ENCODE peak calls at places on chromosomes 7 and 10, in seven cellular contexts. One of them, this sample, is unnamed.

GRCh38 chr10:47326306-47326926 is 4.2 kb downstream of the GDF2 start:
- DNase-seq in IMR-90: no peak
- DNase-seq in mesendoderm: no peak
- DNase-seq in trophoblast cell: no peak
- DNase-seq in H9: no peak
- DNase-seq in H1: no peak
- DNase-seq in mesenchymal stem cell: no peak
- DNase-seq in this sample: no peak

GRCh38 chr7:77703220-77703472 is 6.9 kb downstream of the RSBN1L start:
- DNase-seq in H1: no peak
- DNase-seq in mesenchymal stem cell: no peak
- DNase-seq in H9: no peak
- DNase-seq in trophoblast cell: no peak
- DNase-seq in mesendoderm: peak; percentile 23
- DNase-seq in IMR-90: no peak
- DNase-seq in this sample: no peak

GRCh38 chr7:103934508-103934907 is 55.0 kb downstream of the RELN start:
- DNase-seq in IMR-90: no peak
- DNase-seq in H9: no peak
- DNase-seq in trophoblast cell: no peak
- DNase-seq in mesendoderm: no peak
- DNase-seq in mesenchymal stem cell: no peak
- DNase-seq in H1: no peak
- DNase-seq in this sample: no peak

GRCh38 chr7:28480595-28480994 is 68.3 kb downstream of the CREB5 start:
- DNase-seq in H9: no peak
- DNase-seq in H1: no peak
- DNase-seq in mesendoderm: no peak
- DNase-seq in mesenchymal stem cell: no peak
- DNase-seq in IMR-90: no peak
- DNase-seq in trophoblast cell: no peak
- DNase-seq in this sample: no peak

GRCh38 chr7:7417414-7417813 is 118.3 kb downstream of the COL28A1 start:
- DNase-seq in IMR-90: no peak
- DNase-seq in mesenchymal stem cell: no peak
- DNase-seq in H1: no peak
- DNase-seq in trophoblast cell: no peak
- DNase-seq in mesendoderm: no peak
- DNase-seq in H9: no peak
- DNase-seq in this sample: no peak

GRCh38 chr7:44921607-44922350 is 36.4 kb upstream of the PURB start:
- DNase-seq in H1: peak; percentile 41
- DNase-seq in mesendoderm: peak; percentile 79
- DNase-seq in trophoblast cell: peak; percentile 58
- DNase-seq in mesenchymal stem cell: peak; percentile 65
- DNase-seq in IMR-90: peak; percentile 57
- DNase-seq in H9: peak; percentile 86
- DNase-seq in this sample: peak; percentile 59

GRCh38 chr7:22885824-22886255 is 63.2 kb upstream of the TOMM7 start:
- DNase-seq in mesenchymal stem cell: peak; percentile 9
- DNase-seq in IMR-90: peak; percentile 27
- DNase-seq in mesendoderm: no peak
- DNase-seq in H1: no peak
- DNase-seq in H9: no peak
- DNase-seq in trophoblast cell: no peak
- DNase-seq in this sample: no peak

GRCh38 chr7:104366390-104366789 is 38.0 kb downstream of the LHFPL3 start:
- DNase-seq in mesendoderm: no peak
- DNase-seq in mesenchymal stem cell: no peak
- DNase-seq in trophoblast cell: no peak
- DNase-seq in H9: no peak
- DNase-seq in H1: no peak
- DNase-seq in IMR-90: no peak
- DNase-seq in this sample: no peak

GRCh38 chr7:112137141-112138101 is 68.8 kb downstream of the DOCK4 start:
- DNase-seq in H9: no peak
- DNase-seq in mesendoderm: peak; percentile 53
- DNase-seq in mesenchymal stem cell: no peak
- DNase-seq in H1: no peak
- DNase-seq in trophoblast cell: no peak
- DNase-seq in IMR-90: no peak
- DNase-seq in this sample: no peak
- H3K4me2 ChIP-seq in H9: no peak overlapping the region
- H3K4me2 ChIP-seq in mesendoderm: no peak overlapping the region
- H3K4me2 ChIP-seq in mesenchymal stem cell: no peak overlapping the region
- H3K4me2 ChIP-seq in H1: no peak overlapping the region
- H3K4me2 ChIP-seq in trophoblast cell: no peak overlapping the region
- H3K4me2 ChIP-seq in IMR-90: no peak overlapping the region
- H3K4me2 ChIP-seq in this sample: no peak overlapping the region

DNA sequence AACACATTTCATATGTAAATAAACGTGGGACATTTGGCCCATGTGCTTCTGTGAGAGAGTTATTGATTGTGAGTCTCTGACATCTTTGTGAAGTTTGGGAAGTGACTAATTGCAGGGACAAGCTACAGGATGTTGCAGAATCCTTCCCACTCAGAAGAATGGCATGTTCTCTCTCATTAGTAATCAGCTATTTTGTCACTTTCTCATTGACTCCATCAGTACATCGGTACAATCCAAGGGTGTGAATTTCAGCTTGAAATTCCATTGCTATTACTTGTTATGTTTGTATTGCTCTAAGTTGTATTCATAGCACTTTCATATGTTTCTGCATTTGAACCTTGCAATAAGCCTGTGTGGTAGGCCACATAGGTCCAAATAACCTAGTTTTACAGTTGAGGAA is 100.0 kb upstream of the KCNMA1 start:
- DNase-seq in trophoblast cell: peak; percentile 21
- DNase-seq in mesendoderm: no peak
- DNase-seq in IMR-90: peak; percentile 94
- DNase-seq in H9: no peak
- DNase-seq in mesenchymal stem cell: peak; percentile 89
- DNase-seq in H1: no peak
- DNase-seq in this sample: no peak
- H2BK5ac ChIP-seq in trophoblast cell: no peak overlapping the region
- H2BK5ac ChIP-seq in mesendoderm: no peak overlapping the region
- H2BK5ac ChIP-seq in IMR-90: peak overlapping the region; percentile 86
- H2BK5ac ChIP-seq in H9: no peak overlapping the region
- H2BK5ac ChIP-seq in mesenchymal stem cell: no peak overlapping the region
- H2BK5ac ChIP-seq in H1: no peak overlapping the region
- H2BK5ac ChIP-seq in this sample: no peak overlapping the region

DNA sequence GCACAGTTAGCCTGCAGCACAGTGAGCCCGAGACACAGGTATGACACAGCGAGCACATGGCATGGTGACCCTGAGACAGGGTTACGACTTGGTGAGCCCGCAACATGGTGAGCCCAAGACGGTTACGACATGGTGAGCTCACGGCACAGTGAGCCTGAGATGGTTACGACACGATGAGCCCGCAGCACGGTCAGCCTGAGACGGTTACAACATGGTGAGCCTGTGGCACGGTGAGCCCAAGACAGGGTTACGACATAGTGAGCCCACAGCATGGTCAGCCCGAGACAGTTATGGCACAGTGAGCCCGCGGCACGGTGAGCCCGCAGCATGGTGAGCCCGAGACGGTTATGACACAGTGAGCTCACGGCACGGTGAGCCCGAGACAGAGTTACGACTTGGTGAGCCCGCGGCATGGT is 156.1 kb downstream of the MAD1L1 start:
- DNase-seq in mesendoderm: no peak
- DNase-seq in mesenchymal stem cell: no peak
- DNase-seq in IMR-90: no peak
- DNase-seq in H9: no peak
- DNase-seq in H1: no peak
- DNase-seq in trophoblast cell: peak; percentile 94
- DNase-seq in this sample: no peak
- H3K23ac ChIP-seq in mesendoderm: no peak overlapping the region
- H3K23ac ChIP-seq in mesenchymal stem cell: no peak overlapping the region
- H3K23ac ChIP-seq in IMR-90: no peak overlapping the region
- H3K23ac ChIP-seq in H9: no peak overlapping the region
- H3K23ac ChIP-seq in H1: no peak overlapping the region
- H3K23ac ChIP-seq in trophoblast cell: no peak overlapping the region
- H3K23ac ChIP-seq in this sample: peak overlapping the region; percentile 38

GRCh38 chr10:70578371-70578947 is 24.1 kb downstream of the PRF1 start:
- DNase-seq in trophoblast cell: no peak
- DNase-seq in mesendoderm: no peak
- DNase-seq in H1: no peak
- DNase-seq in H9: no peak
- DNase-seq in mesenchymal stem cell: peak; percentile 48
- DNase-seq in IMR-90: peak; percentile 56
- DNase-seq in this sample: no peak

GRCh38 chr10:70573599-70574506 is 28.7 kb downstream of the PRF1 start:
- DNase-seq in IMR-90: no peak
- DNase-seq in mesenchymal stem cell: no peak
- DNase-seq in H1: no peak
- DNase-seq in mesendoderm: no peak
- DNase-seq in H9: no peak
- DNase-seq in trophoblast cell: no peak
- DNase-seq in this sample: no peak

GRCh38 chr10:70575874-70576802 is 26.4 kb downstream of the PRF1 start:
- DNase-seq in H9: no peak
- DNase-seq in H1: no peak
- DNase-seq in trophoblast cell: no peak
- DNase-seq in mesenchymal stem cell: peak; percentile 34
- DNase-seq in mesendoderm: peak; percentile 26
- DNase-seq in IMR-90: no peak
- DNase-seq in this sample: no peak

GRCh38 chr10:70576803-70577517 is 25.6 kb downstream of the PRF1 start:
- DNase-seq in IMR-90: peak; percentile 27
- DNase-seq in trophoblast cell: no peak
- DNase-seq in mesenchymal stem cell: no peak
- DNase-seq in mesendoderm: no peak
- DNase-seq in H9: no peak
- DNase-seq in H1: no peak
- DNase-seq in this sample: no peak

DNA sequence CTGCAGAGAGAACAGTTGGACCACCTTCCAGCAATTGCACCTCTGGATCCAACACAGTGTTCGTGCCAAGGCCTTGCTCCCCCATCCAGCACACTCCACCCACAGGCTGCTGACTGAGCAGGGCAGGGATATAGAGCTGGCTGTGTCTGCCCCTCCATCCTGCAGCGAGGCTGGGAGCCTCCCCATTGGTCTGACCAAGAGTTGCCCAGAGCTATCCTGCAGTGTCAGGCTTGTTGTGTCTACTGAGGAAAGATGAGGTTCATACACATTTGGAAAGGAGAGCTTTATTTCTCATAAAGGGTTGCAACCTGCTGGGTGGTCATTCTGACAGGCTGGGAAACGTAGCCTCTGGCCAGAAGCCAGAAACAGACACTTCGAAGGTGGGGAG is 27.1 kb downstream of the PRF1 start:
- DNase-seq in trophoblast cell: no peak
- DNase-seq in mesendoderm: no peak
- DNase-seq in H1: no peak
- DNase-seq in mesenchymal stem cell: no peak
- DNase-seq in IMR-90: no peak
- DNase-seq in H9: no peak
- DNase-seq in this sample: no peak
- H3K4me2 ChIP-seq in trophoblast cell: no peak overlapping the region
- H3K4me2 ChIP-seq in mesendoderm: no peak overlapping the region
- H3K4me2 ChIP-seq in H1: no peak overlapping the region
- H3K4me2 ChIP-seq in mesenchymal stem cell: no peak overlapping the region
- H3K4me2 ChIP-seq in IMR-90: no peak overlapping the region
- H3K4me2 ChIP-seq in H9: no peak overlapping the region
- H3K4me2 ChIP-seq in this sample: no peak overlapping the region